ENCODE peak calls at places on chromosomes 12 and 14, in seven cellular contexts. Q, H, I, E, R, F and K are unnamed samples.

GRCh38 chr14:37171678-37172023 is 755 bp downstream of the SLC25A21 start:
- DNase-seq in H (no peak), I (no peak), F (no peak), Q (no peak), E (no peak), R (no peak), K (no peak)

GRCh38 chr14:77208266-77208978 is 26.8 kb downstream of the TMEM63C start:
- DNase-seq in R (peak; percentile 17), Q (peak; percentile 47), H (peak; percentile 72), E (peak; percentile 78), F (peak; percentile 29), I (no peak), K (peak; percentile 76)

GRCh38 chr14:79820866-79821535 is 390.3 kb downstream of the DIO2 start:
- DNase-seq in H (no peak), R (no peak), Q (no peak), I (no peak), F (no peak), E (no peak), K (no peak)

GRCh38 chr12:107668320-107668719 is 17.3 kb upstream of the PWP1 start:
- DNase-seq in F (no peak), R (no peak), I (no peak), Q (no peak), E (no peak), H (no peak), K (no peak)

GRCh38 chr12:110743571-110744093 is 941 bp upstream of the PPP1CC start:
- DNase-seq in I (no peak), Q (peak; percentile 48), F (no peak), R (no peak), H (peak; percentile 71), E (peak; percentile 33), K (peak; percentile 80)

GRCh38 chr14:79608426-79608825 is 602.9 kb downstream of the DIO2 start:
- DNase-seq in F (no peak), R (no peak), Q (no peak), E (no peak), I (no peak), H (no peak), K (no peak)

GRCh38 chr14:22910916-22911315 is 8.0 kb downstream of the RBM23 start:
- DNase-seq in H (no peak), R (no peak), Q (no peak), F (no peak), E (no peak), I (no peak), K (no peak)

GRCh38 chr12:98593351-98594049 is at the start of gene SLC25A3:
- DNase-seq in E (peak; percentile 96), F (peak; percentile 95), H (peak; percentile 98), I (peak; percentile 86), Q (peak; percentile 100), R (peak; percentile 92), K (peak; percentile 98)

GRCh38 chr12:49910331-49911212 is 6.9 kb upstream of the FAIM2 start:
- DNase-seq in E (no peak), Q (no peak), H (no peak), I (no peak), R (no peak), F (no peak), K (no peak)

GRCh38 chr12:1808798-1809480 is 11.4 kb upstream of the LRTM2 start:
- DNase-seq in H (peak; percentile 55), E (no peak), F (peak; percentile 17), Q (no peak), I (no peak), R (no peak), K (peak; percentile 16)

GRCh38 chr12:62715086-62715786 is 219.7 kb downstream of the PPM1H start:
- DNase-seq in E (no peak), R (no peak), I (no peak), F (no peak), H (no peak), Q (no peak), K (no peak)

GRCh38 chr14:76726551-76726961 is 34.7 kb upstream of the VASH1 start:
- DNase-seq in H (no peak), R (no peak), F (no peak), E (no peak), Q (no peak), I (no peak), K (no peak)

GRCh38 chr12:1083086-1083887 is 92.3 kb downstream of the ERC1 start:
- DNase-seq in E (no peak), H (no peak), F (no peak), I (no peak), Q (no peak), R (no peak), K (no peak)

GRCh38 chr12:30614031-30614430 is 81.6 kb downstream of the IPO8 start:
- DNase-seq in H (no peak), Q (no peak), E (no peak), F (no peak), R (no peak), I (no peak), K (no peak)

GRCh38 chr12:51862947-51863346 is 14.4 kb upstream of the FIGNL2 start:
- DNase-seq in H (no peak), F (no peak), R (no peak), Q (no peak), E (no peak), I (no peak), K (no peak)

GRCh38 chr14:25006961-25007795 is 42.8 kb downstream of the STXBP6 start:
- DNase-seq in R (no peak), F (no peak), I (no peak), Q (peak; percentile 72), H (no peak), E (no peak), K (no peak)

GRCh38 chr14:89280612-89281011 is 136.4 kb downstream of the FOXN3 start:
- DNase-seq in R (no peak), F (no peak), E (no peak), Q (no peak), I (no peak), H (peak; percentile 48), K (no peak)

GRCh38 chr12:55681142-55682077 is 26.3 kb downstream of the ITGA7 start:
- DNase-seq in I (peak; percentile 63), H (peak; percentile 76), F (no peak), R (no peak), Q (peak; percentile 92), E (peak; percentile 67), K (peak; percentile 87)

GRCh38 chr12:56084958-56085543 is 5.1 kb downstream of the ERBB3 start:
- DNase-seq in Q (peak; percentile 53), H (no peak), F (no peak), E (peak; percentile 48), R (no peak), I (no peak), K (no peak)

GRCh38 chr12:81263072-81263471 is 185.2 kb downstream of the ACSS3 start:
- DNase-seq in E (no peak), F (no peak), R (no peak), I (no peak), H (no peak), Q (no peak), K (no peak)

GRCh38 chr12:57008113-57008687 is 1.9 kb upstream of the ZBTB39 start:
- DNase-seq in F (peak; percentile 32), R (peak; percentile 69), E (no peak), H (no peak), I (no peak), Q (peak; percentile 79), K (no peak)

GRCh38 chr12:95204141-95204866 is 13.0 kb downstream of the FGD6 start:
- DNase-seq in Q (peak; percentile 99), E (no peak), H (no peak), R (no peak), F (no peak), I (no peak), K (no peak)

GRCh38 chr12:51661199-51661598 is 70.2 kb downstream of the SCN8A start:
- DNase-seq in H (no peak), R (no peak), Q (no peak), E (no peak), F (no peak), I (no peak), K (no peak)

GRCh38 chr14:20455355-20456300 is 602 bp downstream of the APEX1 start:
- DNase-seq in E (no peak), Q (no peak), R (no peak), I (no peak), F (no peak), H (no peak), K (peak; percentile 52)

GRCh38 chr12:11727133-11727664 is 77.7 kb downstream of the ETV6 start:
- DNase-seq in I (no peak), Q (no peak), F (peak; percentile 3), E (no peak), R (peak; percentile 65), H (no peak), K (no peak)
- H3K4me1 ChIP-seq in I (peaks cover 50% of the 10 kb centered on the region), Q (peaks cover 19% of the 10 kb centered on the region), F (peaks cover 60% of the 10 kb centered on the region), E (peaks cover 100% of the 10 kb centered on the region), R (peaks cover 56% of the 10 kb centered on the region), H (peaks cover 89% of the 10 kb centered on the region), K (peaks cover 27% of the 10 kb centered on the region)

DNA sequence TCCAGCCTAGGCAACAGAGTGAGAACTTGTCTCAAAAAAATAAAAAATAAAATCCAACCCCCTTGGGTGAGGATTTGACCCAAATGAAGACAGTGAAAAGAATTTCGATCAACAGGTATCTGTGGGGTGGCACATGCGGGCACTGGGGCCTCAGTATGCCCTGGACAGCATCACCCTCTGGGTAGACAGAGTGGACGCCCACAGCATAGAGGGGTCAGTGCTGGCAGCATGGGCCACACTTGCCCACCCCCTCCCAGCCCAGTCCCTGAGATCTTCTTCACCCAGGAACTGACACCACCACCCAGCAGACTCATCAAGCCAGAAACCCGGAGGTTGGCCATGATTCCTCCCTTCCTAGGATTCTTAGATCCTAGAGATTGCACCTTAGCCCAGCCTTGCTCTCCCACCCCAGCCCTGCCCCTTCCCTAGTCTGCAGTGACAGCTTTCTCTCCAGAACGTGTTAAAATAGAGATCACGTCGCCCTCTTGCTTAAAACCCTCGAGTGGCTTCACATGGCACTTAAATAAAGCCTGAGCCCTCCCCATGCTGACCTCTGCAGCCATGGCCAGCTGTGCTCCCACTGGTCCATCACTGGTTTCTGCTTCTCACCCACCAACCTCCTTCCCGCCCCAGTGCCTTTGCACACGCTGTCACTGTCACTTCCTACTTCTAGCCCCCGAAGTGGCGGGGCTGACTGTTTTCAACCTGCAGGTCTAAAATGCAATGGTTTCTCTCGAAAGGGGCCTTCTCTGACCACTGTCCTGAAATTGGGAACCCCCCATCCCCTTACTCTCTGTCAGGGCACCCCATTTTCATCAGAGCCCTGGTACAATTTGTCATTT is 26.2 kb upstream of the DYNC1H1 start:
- DNase-seq in R (no peak), I (no peak), Q (no peak), F (no peak), E (no peak), H (no peak), K (no peak)
- H3K4me1 ChIP-seq in R (peaks cover 4% of the 10 kb centered on the region), I (no peaks in the 10 kb centered on the region), Q (no peaks in the 10 kb centered on the region), F (no peaks in the 10 kb centered on the region), E (no peaks in the 10 kb centered on the region), H (no peaks in the 10 kb centered on the region), K (no peaks in the 10 kb centered on the region)

DNA sequence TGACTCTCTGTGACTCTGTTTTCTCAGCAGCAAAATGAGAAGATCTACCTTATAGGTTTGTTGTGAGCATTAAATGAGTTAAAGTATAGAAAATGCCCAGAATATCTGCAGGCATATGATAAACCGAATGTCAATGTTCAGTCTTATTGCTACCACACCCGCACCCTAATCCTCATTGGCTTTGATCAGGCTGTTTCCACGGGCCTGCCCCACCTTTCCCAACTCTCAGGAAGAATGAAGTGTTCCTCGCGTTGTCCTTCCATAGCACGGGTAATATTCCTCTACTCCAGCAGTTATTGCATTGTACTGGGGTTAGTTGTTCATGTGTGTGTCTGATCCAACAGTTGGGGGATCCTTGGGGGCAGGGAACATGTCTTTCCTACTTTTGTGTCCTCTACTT is 7.9 kb upstream of the LGALS3 start:
- DNase-seq in R (no peak), F (no peak), E (no peak), I (no peak), Q (no peak), H (no peak), K (no peak)
- H3K4me1 ChIP-seq in R (no peaks in the 10 kb centered on the region), F (peaks cover 12% of the 10 kb centered on the region), E (peaks cover 32% of the 10 kb centered on the region), I (peaks cover 4% of the 10 kb centered on the region), Q (peaks cover 13% of the 10 kb centered on the region), H (peaks cover 36% of the 10 kb centered on the region), K (no peaks in the 10 kb centered on the region)

GRCh38 chr14:52922059-52922458 is 28.8 kb downstream of the FERMT2 start:
- DNase-seq in F (no peak), E (no peak), H (no peak), R (no peak), I (no peak), Q (no peak), K (no peak)
- H3K4me1 ChIP-seq in F (peaks cover 21% of the 10 kb centered on the region), E (peaks cover 44% of the 10 kb centered on the region), H (peaks cover 80% of the 10 kb centered on the region), R (peaks cover 18% of the 10 kb centered on the region), I (peaks cover 88% of the 10 kb centered on the region), Q (peaks cover 91% of the 10 kb centered on the region), K (peaks cover 72% of the 10 kb centered on the region)